ENCODE peak calls at places on chromosomes 7 and 10, in seven cellular contexts. C is WTC11, L is bronchial epithelial cell, A is AG04450, O is endothelial cell, N is lung, B is mesothelial cell of epicardium. Y is an unnamed sample.

GRCh38 chr7:78673272-78673671 is 780.2 kb downstream of the MAGI2 start:
- DNase-seq in L (no peak), O (no peak), C (no peak), A (no peak), N (peak; percentile 48), B (no peak), Y (no peak)

GRCh38 chr10:103951942-103952341 is 15.0 kb upstream of the SLK start:
- DNase-seq in L (no peak), B (no peak), C (no peak), N (no peak), O (no peak), A (no peak), Y (no peak)

GRCh38 chr7:46003896-46004875 is 83.1 kb upstream of the IGFBP3 start:
- DNase-seq in C (no peak), A (peak; percentile 55), L (peak; percentile 95), B (no peak), N (no peak), O (no peak), Y (no peak)

GRCh38 chr10:86397120-86397519 is 30.5 kb upstream of the GRID1 start:
- DNase-seq in O (no peak), B (no peak), C (no peak), A (no peak), L (no peak), N (no peak), Y (no peak)

GRCh38 chr7:118059209-118059608 is 124.8 kb upstream of the LSM8 start:
- DNase-seq in A (no peak), C (no peak), O (no peak), N (no peak), L (peak; percentile 84), B (no peak), Y (no peak)

GRCh38 chr7:148262721-148263229 is 327.8 kb upstream of the C7orf33 start:
- DNase-seq in L (peak; percentile 29), O (peak; percentile 83), C (peak; percentile 90), N (peak; percentile 46), A (no peak), B (peak; percentile 90), Y (peak; percentile 72)

GRCh38 chr7:31105256-31105950 is 53.3 kb downstream of the ADCYAP1R1 start:
- DNase-seq in A (no peak), B (peak; percentile 20), C (no peak), N (no peak), L (no peak), O (no peak), Y (no peak)

GRCh38 chr7:50275430-50275829 is 29.1 kb upstream of the IKZF1 start:
- DNase-seq in A (no peak), N (no peak), C (no peak), B (no peak), O (no peak), L (no peak), Y (no peak)

GRCh38 chr10:99457808-99458207 is 27.4 kb upstream of the GOT1 start:
- DNase-seq in C (no peak), N (no peak), B (no peak), L (peak; percentile 46), O (no peak), A (no peak), Y (no peak)

GRCh38 chr7:151366141-151366871 is 24.7 kb downstream of the NUB1 start:
- DNase-seq in C (no peak), A (peak; percentile 37), B (no peak), O (no peak), N (no peak), L (no peak), Y (no peak)

GRCh38 chr10:72834183-72834825 is 59.2 kb upstream of the OIT3 start:
- DNase-seq in C (peak; percentile 19), N (peak; percentile 40), B (peak; percentile 45), O (peak; percentile 41), A (peak; percentile 60), L (peak; percentile 65), Y (peak; percentile 12)

GRCh38 chr10:74977913-74978847 is 133.3 kb upstream of the SAMD8 start:
- DNase-seq in L (no peak), N (no peak), B (no peak), O (no peak), A (no peak), C (no peak), Y (no peak)

GRCh38 chr7:997404-998395 is 14.7 kb downstream of the CYP2W1 start:
- DNase-seq in C (peak; percentile 66), B (no peak), A (no peak), N (no peak), L (no peak), O (no peak), Y (no peak)

GRCh38 chr10:32256613-32257437 is 90.1 kb downstream of the EPC1 start:
- DNase-seq in N (peak; percentile 65), O (peak; percentile 58), C (peak; percentile 69), L (peak; percentile 54), B (no peak), A (no peak), Y (no peak)

GRCh38 chr10:77673086-77673485 is 35.5 kb upstream of the KCNMA1 start:
- DNase-seq in L (no peak), B (no peak), N (no peak), A (no peak), C (no peak), O (no peak), Y (no peak)

GRCh38 chr10:1084011-1084950 is 28.1 kb downstream of the WDR37 start:
- DNase-seq in O (no peak), B (no peak), L (no peak), N (peak; percentile 18), A (no peak), C (no peak), Y (no peak)
- TF ChIP-seq CTCF in O (no peak), B (no peak), L (no peak), N (no peak), A (no peak), C (no peak), Y (no peak)

GRCh38 chr7:149291036-149291835 is 29.2 kb downstream of the ZNF783 start:
- DNase-seq in C (no peak), N (no peak), B (peak; percentile 1), A (no peak), L (no peak), O (no peak), Y (no peak)

GRCh38 chr7:149286811-149287400 is 24.9 kb downstream of the ZNF783 start:
- DNase-seq in B (no peak), C (no peak), O (no peak), A (no peak), L (peak; percentile 51), N (no peak), Y (no peak)

GRCh38 chr7:149287622-149288021 is 25.6 kb downstream of the ZNF783 start:
- DNase-seq in C (no peak), O (no peak), B (no peak), L (no peak), N (no peak), A (no peak), Y (no peak)

GRCh38 chr7:149289856-149290255 is 27.9 kb downstream of the ZNF783 start:
- DNase-seq in L (no peak), C (no peak), N (no peak), A (no peak), B (no peak), O (no peak), Y (no peak)

DNA sequence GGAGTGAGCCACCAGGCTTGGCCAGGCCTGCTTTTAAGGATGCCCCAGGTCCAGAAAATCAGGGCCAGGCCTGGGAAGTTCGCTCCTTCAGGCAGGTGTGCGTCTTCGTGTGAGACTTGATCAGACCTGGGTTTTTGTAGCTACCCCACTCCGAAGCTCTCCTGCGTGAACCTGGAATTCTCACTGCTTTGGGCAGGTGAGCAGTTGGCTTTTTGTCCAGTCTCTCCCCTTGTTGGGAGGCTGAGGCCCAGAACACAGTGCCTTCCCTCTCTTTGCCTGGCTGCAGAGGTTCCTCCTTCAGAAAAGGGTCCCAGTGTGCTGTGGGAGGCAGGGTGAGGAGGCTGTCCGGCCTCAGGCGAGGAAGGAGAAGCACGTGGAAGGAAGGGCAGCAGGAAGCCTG is 27.3 kb downstream of the ZNF783 start:
- DNase-seq in A (no peak), L (no peak), N (no peak), B (no peak), O (no peak), C (no peak), Y (no peak)
- TF ChIP-seq CTCF in A (no peak), L (no peak), N (no peak), B (no peak), O (no peak), C (no peak), Y (no peak)

DNA sequence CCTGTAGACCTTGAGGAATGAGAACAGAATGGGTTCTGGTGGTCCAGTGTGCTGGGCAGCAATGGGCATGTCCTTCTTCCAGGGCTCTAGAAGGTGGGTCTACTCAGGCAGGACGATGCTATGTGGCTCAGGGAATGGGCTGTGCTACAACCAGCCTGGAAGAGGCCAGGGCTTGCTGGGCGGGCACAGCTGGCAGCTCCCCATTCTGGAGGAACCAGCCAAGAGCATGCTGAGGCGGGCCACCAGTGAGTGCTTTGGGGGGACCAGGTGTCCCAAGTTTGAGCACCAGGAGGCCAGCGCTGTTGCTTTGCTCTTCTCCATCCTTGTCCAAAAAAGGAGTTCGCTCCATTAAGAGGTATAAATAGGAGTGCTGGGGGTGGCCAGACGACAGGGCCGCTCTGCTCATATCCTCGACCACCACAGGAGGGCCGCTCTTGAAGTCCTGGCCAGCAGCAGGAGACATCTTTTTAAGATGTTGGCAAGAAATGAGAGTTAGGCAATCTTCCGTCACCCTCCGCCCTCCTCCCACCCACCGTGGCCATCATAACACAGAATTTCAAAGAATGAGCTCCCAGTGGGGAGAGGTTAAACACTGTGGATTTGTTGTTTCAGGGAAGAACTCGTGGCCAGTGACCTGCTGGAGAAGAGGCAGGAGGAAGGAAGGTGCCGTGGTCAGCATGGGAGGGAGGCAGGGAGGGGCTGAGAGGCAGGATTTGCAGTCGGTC is 141.3 kb downstream of the GRK5 start:
- DNase-seq in C (no peak), L (no peak), A (no peak), B (no peak), N (no peak), O (no peak), Y (no peak)
- TF ChIP-seq CTCF in C (no peak), L (no peak), A (peak; percentile 15), B (no peak), N (no peak), O (no peak), Y (no peak)

GRCh38 chr10:48404646-48405045 is 98.2 kb downstream of the MAPK8 start:
- DNase-seq in C (no peak), L (no peak), O (no peak), A (no peak), B (no peak), N (no peak), Y (no peak)

GRCh38 chr10:48400850-48401220 is 94.4 kb downstream of the MAPK8 start:
- DNase-seq in L (no peak), C (no peak), O (no peak), A (no peak), B (no peak), N (no peak), Y (no peak)

GRCh38 chr10:48410503-48410902 is 104.0 kb downstream of the MAPK8 start:
- DNase-seq in N (no peak), A (no peak), O (no peak), L (peak; percentile 11), C (no peak), B (no peak), Y (no peak)

GRCh38 chr10:48411510-48411909 is 105.0 kb downstream of the MAPK8 start:
- DNase-seq in A (no peak), N (no peak), O (no peak), B (no peak), L (no peak), C (no peak), Y (no peak)

DNA sequence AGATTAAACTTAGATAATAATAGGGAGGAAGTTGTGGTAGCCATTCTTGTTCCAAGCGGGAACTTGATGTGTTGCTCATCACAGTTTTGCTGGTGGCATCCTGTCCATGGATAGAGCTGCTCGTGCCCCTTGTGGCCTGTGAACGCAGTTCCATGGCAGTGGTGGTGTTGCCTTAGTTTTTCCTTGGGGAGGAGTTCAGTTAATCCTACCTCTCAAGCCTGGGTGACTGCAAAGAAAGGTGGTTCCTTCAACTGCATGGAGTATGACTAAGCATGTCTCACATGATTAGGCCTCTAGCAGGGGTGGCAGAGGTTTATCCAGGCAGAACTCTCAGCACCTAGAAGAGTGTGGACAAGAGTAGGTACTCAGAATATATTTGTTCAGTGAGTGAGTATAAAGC is 99.7 kb downstream of the MAPK8 start:
- DNase-seq in A (no peak), L (peak; percentile 93), C (no peak), B (no peak), N (no peak), O (no peak), Y (no peak)
- TF ChIP-seq CTCF in A (no peak), L (peak; percentile 43), C (no peak), B (no peak), N (no peak), O (no peak), Y (no peak)